ENCODE peak calls at places on chromosomes 13 and 19, in five cellular contexts. V is lower leg skin, N is ovary, G is esophagus squamous epithelium, O is A549. I is an unnamed sample.

GRCh38 chr19:3292958-3293529 is 68.6 kb downstream of the CELF5 start:
- DNase-seq in V (no peak), N (no peak), G (no peak), O (no peak), I (no peak)

GRCh38 chr19:38538793-38539528 is 78.8 kb downstream of the MAP4K1 start:
- DNase-seq in V (no peak), N (no peak), G (no peak), O (no peak), I (no peak)

GRCh38 chr13:28540612-28541011 is 45.7 kb upstream of the FLT1 start:
- DNase-seq in V (no peak), N (no peak), G (no peak), O (no peak), I (no peak)

GRCh38 chr19:8490873-8491272 is 11.6 kb downstream of the PRAM1 start:
- DNase-seq in V (no peak), N (no peak), G (no peak), O (no peak), I (no peak)

GRCh38 chr19:46608581-46609345 is 7.6 kb downstream of the CALM3 start:
- DNase-seq in V (no peak), N (no peak), G (no peak), O (no peak), I (no peak)

GRCh38 chr13:46317120-46317519 is 69.9 kb downstream of the RUBCNL start:
- DNase-seq in V (no peak), N (no peak), G (no peak), O (no peak), I (no peak)

GRCh38 chr13:113138792-113139551 is 16.4 kb downstream of the F10 start:
- DNase-seq in V (no peak), N (peak; percentile 27), G (no peak), O (no peak), I (no peak)

GRCh38 chr19:14769201-14769600 is 9.2 kb downstream of the ADGRE2 start:
- DNase-seq in V (no peak), N (no peak), G (no peak), O (no peak), I (no peak)

GRCh38 chr13:107906131-107906530 is 309.2 kb downstream of the LIG4 start:
- DNase-seq in V (no peak), N (no peak), G (no peak), O (peak; percentile 4), I (no peak)

GRCh38 chr13:112236539-112237197 is 139.5 kb upstream of the SPACA7 start:
- DNase-seq in V (no peak), N (no peak), G (no peak), O (no peak), I (no peak)

GRCh38 chr13:91347996-91348905 is 764 bp downstream of the MIR17HG start:
- DNase-seq in V (peak; percentile 16), N (peak; percentile 42), G (no peak), O (peak; percentile 18), I (peak; percentile 73)

GRCh38 chr13:83167203-83167602 is 715.1 kb downstream of the SLITRK1 start:
- DNase-seq in V (no peak), N (no peak), G (no peak), O (no peak), I (no peak)

GRCh38 chr13:95601216-95601615 is 43.3 kb downstream of the DZIP1 start:
- DNase-seq in V (no peak), N (no peak), G (no peak), O (no peak), I (no peak)

GRCh38 chr13:24233351-24233901 is 72.9 kb downstream of the SPATA13 start:
- DNase-seq in V (no peak), N (no peak), G (no peak), O (no peak), I (no peak)

GRCh38 chr13:90519157-90519556 is 828.3 kb upstream of the MIR17HG start:
- DNase-seq in V (no peak), N (no peak), G (no peak), O (no peak), I (no peak)

GRCh38 chr13:51942189-51942588 is 69.1 kb downstream of the ATP7B start:
- DNase-seq in V (no peak), N (no peak), G (no peak), O (no peak), I (no peak)

GRCh38 chr19:10518444-10519361 is 1.5 kb upstream of the S1PR5 start:
- DNase-seq in V (no peak), N (no peak), G (no peak), O (no peak), I (no peak)

GRCh38 chr19:58154287-58154678 is 3.7 kb upstream of the ZNF329 start:
- DNase-seq in V (peak; percentile 13), N (peak; percentile 58), G (no peak), O (no peak), I (peak; percentile 30)

GRCh38 chr13:29901714-29902631 is 51.6 kb upstream of the UBL3 start:
- DNase-seq in V (no peak), N (no peak), G (no peak), O (peak; percentile 41), I (no peak)
- TF ChIP-seq POLR2A in V (no peak), N (no peak), G (no peak), O (no peak), I (no peak)

DNA sequence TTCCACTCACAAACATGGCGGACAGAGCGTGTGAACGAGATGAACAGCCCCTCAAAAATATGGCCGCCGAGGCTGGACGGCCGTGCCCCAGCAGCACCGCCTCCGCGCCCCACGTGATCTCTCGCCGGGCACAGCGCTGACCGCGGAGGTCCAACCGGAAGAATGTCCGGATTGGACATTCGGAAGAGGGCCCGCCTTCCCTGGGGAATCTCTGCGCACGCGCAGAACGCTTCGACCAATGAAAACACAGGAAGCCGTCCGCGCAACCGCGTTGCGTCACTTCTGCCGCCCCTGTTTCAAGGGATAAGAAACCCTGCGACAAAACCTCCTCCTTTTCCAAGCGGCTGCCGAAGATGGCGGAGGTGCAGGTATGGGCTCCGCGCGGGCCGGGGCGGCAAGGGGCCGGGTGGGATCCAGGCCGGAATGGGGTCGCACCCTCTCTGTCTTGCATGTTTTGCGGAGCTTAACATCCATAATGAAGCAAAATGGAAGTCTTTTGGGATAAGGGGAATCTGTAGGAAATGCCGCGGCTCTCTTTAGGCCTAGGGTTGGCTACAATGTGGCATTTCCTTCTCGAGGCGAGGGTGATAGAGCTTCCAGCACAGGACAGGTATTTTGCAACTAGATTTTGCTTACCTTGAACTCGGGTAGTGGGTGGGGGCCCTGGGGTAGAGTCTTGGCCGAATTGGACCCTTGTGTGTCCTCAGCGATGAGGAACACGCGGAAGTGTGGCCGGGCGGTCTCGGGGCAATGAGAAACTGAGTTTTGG is at the start of gene RPL13A:
- DNase-seq in V (peak; percentile 99), N (peak; percentile 100), G (peak; percentile 95), O (peak; percentile 100), I (peak; percentile 100)
- TF ChIP-seq POLR2A in V (no peak), N (peak; percentile 98), G (no peak), O (peak; percentile 97), I (peak; percentile 100)

DNA sequence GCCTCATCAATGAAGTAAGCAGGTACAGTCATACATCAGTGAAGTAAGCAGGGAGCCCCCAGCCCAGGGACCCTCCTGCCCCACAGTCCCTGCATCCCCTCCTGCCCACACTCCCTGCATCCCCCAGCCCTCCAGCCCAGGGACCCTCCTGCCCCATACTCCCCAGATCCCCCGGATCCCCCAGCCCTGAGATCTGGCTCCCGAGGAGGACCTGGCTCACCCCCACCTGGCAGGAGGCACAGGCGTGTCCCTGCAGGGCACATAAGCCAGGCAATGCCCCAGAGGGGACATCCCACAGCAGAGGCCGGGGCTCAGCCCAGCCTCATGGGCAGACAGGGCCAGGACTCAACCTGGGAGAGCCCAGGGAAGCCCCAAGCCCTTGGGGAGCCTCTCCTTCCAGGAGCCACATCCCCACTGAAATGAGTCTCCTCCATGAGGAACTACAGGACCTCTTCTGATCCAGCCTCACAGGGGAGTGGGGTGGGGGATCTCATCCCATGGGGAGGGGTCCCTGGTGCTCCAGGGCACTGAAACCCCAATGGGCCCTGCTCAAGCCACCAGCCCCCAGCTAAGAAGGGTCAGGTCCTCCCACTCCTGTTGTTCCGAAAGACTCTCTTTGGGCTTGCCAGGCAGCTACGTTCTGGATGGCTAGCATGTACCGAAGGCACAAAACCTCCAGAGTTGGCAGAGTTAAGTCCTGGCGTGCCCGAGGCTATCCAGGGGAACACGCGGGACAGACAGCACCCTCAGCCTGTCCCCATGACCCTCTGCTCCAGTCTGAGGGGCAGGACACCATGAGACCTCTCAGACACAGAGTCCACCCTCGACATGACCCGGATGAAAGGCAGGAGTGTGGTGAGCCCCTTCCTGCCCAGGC is 53.4 kb upstream of the TPM4 start:
- DNase-seq in V (no peak), N (no peak), G (no peak), O (no peak), I (no peak)
- TF ChIP-seq POLR2A in V (no peak), N (no peak), G (no peak), O (no peak), I (no peak)

DNA sequence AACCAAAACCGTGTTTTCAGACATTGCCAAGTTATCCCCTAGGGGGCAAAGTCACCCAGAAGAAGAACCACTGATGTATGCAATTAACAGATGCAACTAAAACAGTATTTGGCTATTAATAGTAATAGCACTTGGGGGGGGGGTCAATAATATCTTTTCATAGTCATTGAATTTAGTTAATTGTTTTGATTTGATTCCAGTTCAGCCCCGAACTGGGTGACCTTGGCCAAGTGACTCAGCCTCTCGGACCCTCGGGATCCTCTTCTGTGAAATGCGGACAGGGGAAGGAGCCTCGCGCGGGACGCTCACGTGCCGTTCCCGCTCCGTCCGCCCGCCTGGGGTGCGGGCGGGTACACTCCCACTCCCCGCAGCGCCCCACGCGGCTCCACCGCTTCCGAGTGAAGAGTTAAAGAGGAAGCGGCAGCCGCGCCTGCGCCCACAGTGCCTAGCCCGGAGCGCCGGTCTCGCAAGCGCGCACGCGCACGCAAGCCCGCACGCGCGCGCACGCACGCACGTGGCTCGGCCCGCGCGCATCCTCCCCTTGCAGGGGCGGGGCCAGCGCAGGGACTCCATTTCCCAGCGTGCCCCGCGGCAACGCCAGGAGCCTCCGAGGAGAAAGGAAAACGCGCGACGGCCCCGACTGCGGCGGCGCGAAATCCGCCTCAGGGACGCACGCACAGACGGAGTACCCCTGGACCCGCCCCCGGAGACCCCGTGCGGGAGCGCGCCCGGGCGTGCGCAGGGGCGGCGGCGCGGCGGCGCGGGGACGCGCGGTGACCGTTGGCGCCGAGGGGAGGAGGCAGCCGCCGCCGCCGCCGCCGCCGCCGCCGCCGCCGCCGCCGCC is at the start of gene DAZAP1:
- DNase-seq in V (peak; percentile 98), N (peak; percentile 99), G (peak; percentile 83), O (peak; percentile 97), I (peak; percentile 100)
- TF ChIP-seq POLR2A in V (no peak), N (peak; percentile 39), G (no peak), O (peak; percentile 58), I (peak; percentile 69)

GRCh38 chr13:110506859-110507566 is 54.5 kb downstream of the RAB20 start:
- DNase-seq in V (no peak), N (peak; percentile 54), G (no peak), O (peak; percentile 57), I (peak; percentile 80)
- TF ChIP-seq POLR2A in V (no peak), N (no peak), G (no peak), O (no peak), I (no peak)

GRCh38 chr13:44577236-44578063 is 1.3 kb upstream of the TSC22D1 start:
- DNase-seq in V (peak; percentile 93), N (peak; percentile 98), G (peak; percentile 68), O (peak; percentile 95), I (peak; percentile 97)
- TF ChIP-seq POLR2A in V (no peak), N (peak; percentile 61), G (no peak), O (peak; percentile 63), I (peak; percentile 90)

I was measured in erythroblast.